ENCODE peak calls at places on chromosomes 7 and 10, in five cellular contexts. X is GM12892, N is gastrocnemius medialis, A is H54, H is tibial nerve. U is an unnamed sample.

GRCh38 chr10:126565456-126565855 is 105.0 kb downstream of the C10orf90 start:
- DNase-seq in A (no peak), H (no peak), X (no peak), N (no peak), U (no peak)

GRCh38 chr7:77157446-77157845 is 35.0 kb downstream of the CCDC146 start:
- DNase-seq in N (no peak), A (no peak), X (no peak), H (no peak), U (no peak)

GRCh38 chr10:80268938-80269588 is 20.4 kb downstream of the MAT1A start:
- DNase-seq in N (no peak), A (no peak), H (no peak), X (no peak), U (peak)

GRCh38 chr10:86139066-86139657 is 227.4 kb downstream of the GRID1 start:
- DNase-seq in X (peak), N (no peak), A (no peak), H (no peak), U (no peak)

GRCh38 chr7:23020742-23021401 is 6.9 kb upstream of the HYCC1 start:
- DNase-seq in A (peak), X (no peak), H (no peak), N (no peak), U (no peak)

GRCh38 chr7:87359366-87359765 is 13.9 kb downstream of the CROT start:
- DNase-seq in N (no peak), H (no peak), A (no peak), X (no peak), U (no peak)

GRCh38 chr10:63391812-63392211 is 74.0 kb downstream of the JMJD1C start:
- DNase-seq in N (no peak), H (no peak), A (no peak), X (no peak), U (no peak)

GRCh38 chr7:80521809-80522208 is 9.9 kb upstream of the GNAT3 start:
- DNase-seq in X (no peak), N (no peak), A (no peak), H (no peak), U (no peak)

GRCh38 chr7:27242580-27243339 is at the start of gene EVX1:
- DNase-seq in H (no peak), X (no peak), N (no peak), A (no peak), U (no peak)

GRCh38 chr10:77591238-77591880 is 46.2 kb downstream of the KCNMA1 start:
- DNase-seq in H (no peak), A (no peak), N (no peak), X (no peak), U (no peak)

GRCh38 chr7:18873674-18874341 is 243.6 kb downstream of the TWIST1 start:
- DNase-seq in H (no peak), N (no peak), A (peak), X (no peak), U (no peak)

GRCh38 chr10:49187044-49187484 is 1.1 kb downstream of the TMEM273 start:
- DNase-seq in N (no peak), X (no peak), A (no peak), H (no peak), U (peak)

GRCh38 chr10:12507165-12507870 is 158.0 kb downstream of the CAMK1D start:
- DNase-seq in A (no peak), X (no peak), H (no peak), N (no peak), U (no peak)

GRCh38 chr10:95758351-95759025 is 2.5 kb downstream of the ENTPD1 start:
- DNase-seq in A (no peak), X (no peak), H (no peak), N (no peak), U (no peak)

GRCh38 chr10:95756796-95757657 is 1.1 kb downstream of the ENTPD1 start:
- DNase-seq in X (no peak), A (no peak), H (no peak), N (no peak), U (no peak)

GRCh38 chr10:95755511-95756004 is 405 bp upstream of the ENTPD1 start:
- DNase-seq in A (no peak), H (no peak), N (no peak), X (no peak), U (no peak)

GRCh38 chr10:95759233-95759826 is 3.4 kb downstream of the ENTPD1 start:
- DNase-seq in N (no peak), H (no peak), A (no peak), X (no peak), U (no peak)

DNA sequence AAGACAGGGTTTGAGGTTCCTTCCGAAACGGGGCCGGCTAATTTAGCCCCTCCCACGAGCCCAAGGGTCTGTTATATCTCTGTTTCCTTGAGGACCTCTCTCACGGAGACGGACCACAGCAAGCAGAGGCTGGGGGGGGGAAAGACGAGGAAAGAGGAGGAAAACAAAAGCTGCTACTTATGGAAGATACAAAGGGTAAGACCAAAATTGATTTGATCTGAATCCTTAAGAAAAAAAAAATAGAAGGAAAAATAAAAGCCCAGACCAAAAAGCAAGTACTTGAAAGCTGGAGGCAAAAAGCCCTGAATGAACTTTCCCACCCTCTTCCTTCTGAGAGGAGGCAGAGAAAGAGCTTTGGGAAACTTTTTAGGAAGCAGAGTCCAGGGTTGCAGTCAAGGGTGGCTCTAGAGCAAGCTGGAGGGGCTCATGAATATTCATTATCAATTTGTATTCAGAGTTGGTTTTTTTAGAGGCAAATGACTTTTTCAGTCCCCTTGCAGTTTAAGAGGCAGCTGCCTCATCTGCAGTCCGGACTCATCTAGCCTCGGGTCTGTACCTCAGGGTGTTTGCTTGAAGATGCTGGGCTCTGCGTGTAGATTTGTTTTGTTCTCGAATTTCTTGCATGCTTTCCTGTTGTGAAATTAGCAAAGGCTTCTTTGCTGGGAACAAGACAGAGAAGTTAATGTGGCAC is at the start of gene ENTPD1:
- DNase-seq in H (no peak), A (no peak), X (no peak), N (no peak), U (no peak)
- TF ChIP-seq POLR2A in H (no peak), A (no peak), X (peak), N (no peak), U (no peak)

DNA sequence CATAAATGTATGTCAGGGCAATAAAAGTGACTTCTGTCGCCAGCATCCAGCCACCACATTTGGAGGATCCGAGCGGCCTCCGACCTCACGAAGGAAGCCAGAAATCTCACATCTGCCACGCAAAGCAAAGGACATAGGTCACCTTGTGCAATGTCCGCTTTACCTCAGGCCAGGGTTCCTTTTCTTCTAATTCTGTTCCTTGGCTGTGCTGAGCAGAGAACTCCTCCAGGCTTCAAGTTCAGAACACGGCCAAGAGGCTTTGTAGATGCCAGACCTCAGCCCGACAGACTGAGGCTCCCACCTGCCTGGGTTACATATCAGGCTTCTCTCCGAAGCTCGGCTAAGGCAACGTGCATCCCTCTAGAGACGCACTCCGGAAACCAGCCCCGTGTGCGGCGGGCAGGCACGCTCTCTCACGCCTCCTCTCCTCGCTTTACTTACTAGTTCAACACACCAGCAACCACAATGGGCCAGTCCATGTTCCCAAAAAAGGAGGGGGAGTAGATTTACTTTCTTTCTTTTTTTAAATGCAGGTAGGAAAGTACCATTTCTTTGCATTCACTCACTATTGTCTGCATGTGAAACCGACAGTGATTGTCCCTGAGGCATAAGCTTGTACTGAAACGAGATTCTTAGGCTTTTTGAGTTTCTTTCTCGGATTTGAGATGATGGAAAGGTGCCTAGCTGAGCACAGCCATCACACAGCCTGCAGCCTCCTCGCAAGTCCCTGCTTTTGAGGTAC is 122.4 kb upstream of the AFAP1L2 start:
- DNase-seq in N (peak), H (peak), X (peak), A (peak), U (peak)
- TF ChIP-seq POLR2A in N (peak), H (peak), X (peak), A (no peak), U (no peak)

DNA sequence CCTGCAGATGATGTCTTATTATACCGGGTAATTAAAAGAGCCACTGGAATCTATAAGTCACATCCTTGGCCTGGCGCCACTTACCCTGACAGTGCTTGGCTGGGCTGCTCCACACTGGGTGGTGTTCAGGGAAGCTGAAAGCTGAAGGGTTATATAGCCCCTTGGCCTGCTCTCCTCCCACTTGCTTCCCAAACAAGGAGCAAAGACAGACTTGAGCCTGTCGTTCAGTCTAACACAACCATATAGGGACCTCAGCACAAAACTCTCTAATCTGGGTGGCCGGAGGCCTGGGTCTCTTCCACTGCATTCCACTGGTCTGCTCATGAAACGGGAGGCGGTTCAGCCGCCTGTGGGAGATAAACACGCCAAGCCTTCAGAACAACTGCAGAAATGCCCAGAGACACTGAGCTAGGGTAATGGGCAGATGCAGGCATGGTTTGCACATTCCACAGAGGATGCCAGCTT is at the start of gene ACTA2:
- DNase-seq in N (no peak), H (no peak), A (no peak), X (no peak), U (no peak)
- TF ChIP-seq POLR2A in N (peak), H (no peak), A (no peak), X (no peak), U (no peak)

GRCh38 chr7:51315393-51316261 is 982 bp downstream of the COBL start:
- DNase-seq in H (no peak), A (no peak), X (no peak), N (peak), U (peak)
- TF ChIP-seq POLR2A in H (no peak), A (peak), X (no peak), N (peak), U (no peak)

DNA sequence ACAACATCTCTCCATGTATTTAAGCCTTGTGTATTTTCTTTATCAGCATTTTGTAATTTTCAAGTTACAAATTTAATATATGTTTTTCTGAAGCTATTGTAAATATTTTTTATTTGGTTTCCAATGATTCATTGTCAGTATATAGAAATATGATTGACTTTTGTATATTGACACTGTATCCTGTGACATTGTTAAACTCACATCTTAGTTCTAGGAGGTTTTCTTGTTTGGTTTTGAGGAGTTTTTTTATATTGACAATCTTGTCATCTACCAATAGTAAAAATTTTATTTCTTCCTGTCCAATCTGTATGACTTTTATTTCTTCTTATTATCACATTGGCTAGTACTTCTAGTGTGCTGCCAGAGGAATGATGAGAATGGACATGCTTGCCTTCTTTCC is 393.7 kb downstream of the GPAM start:
- DNase-seq in X (no peak), H (no peak), A (no peak), N (no peak), U (no peak)
- TF ChIP-seq POLR2A in X (no peak), H (no peak), A (no peak), N (no peak), U (no peak)

GRCh38 chr7:20330176-20330796 is 414 bp upstream of the ITGB8 start:
- DNase-seq in A (peak), N (peak), X (peak), H (peak), U (peak)
- TF ChIP-seq POLR2A in A (peak), N (no peak), X (peak), H (peak), U (no peak)

DNA sequence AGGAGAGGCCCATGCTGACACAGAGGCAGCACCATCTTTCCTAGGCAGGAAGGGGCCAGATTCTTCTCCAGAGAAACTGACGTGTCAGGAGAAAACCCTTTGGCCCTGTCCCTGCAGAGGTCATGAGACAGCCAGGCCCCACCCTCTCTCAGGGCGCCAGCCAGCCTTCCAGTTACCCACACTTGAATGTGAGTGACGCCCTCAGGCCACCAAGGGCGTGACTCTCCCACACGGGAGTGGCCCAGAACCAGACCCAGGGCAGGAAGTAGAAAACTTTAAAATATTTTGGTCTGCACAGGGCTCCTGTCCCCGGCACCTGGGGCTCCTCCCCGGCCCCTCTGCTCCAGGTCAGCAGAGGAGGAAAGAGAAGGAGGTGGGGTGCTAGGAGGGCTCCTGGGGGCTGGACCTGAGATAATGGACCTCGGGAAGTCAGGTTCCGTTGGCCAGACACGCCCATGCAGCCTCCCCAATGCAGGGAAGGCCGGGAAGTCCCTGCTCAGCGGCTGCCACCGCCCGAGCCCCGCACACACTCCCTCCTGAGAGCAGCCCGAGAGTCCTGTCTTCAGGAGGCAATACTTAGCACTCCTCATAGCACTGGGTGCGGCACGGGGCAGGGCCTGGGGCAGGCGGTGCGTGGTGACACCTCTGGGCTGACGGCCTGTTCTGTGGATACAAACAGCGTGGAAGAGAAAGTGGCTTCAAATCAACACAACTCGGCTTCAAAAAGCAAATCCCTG is 67.0 kb upstream of the CFAP46 start:
- DNase-seq in A (peak), H (peak), X (no peak), N (peak), U (peak)
- TF ChIP-seq POLR2A in A (peak), H (no peak), X (no peak), N (no peak), U (no peak)

GRCh38 chr10:103632247-103632642 is 138.7 kb downstream of the NEURL1 start:
- DNase-seq in A (no peak), N (no peak), H (no peak), X (no peak), U (no peak)
- TF ChIP-seq POLR2A in A (no peak), N (no peak), H (no peak), X (no peak), U (no peak)

U was measured in lower leg skin.